ENCODE peak calls at places on chromosomes 7 and 10, in five cellular contexts. W is neural progenitor cell, E is fibroblast of mammary gland, S is fibroblast of lung, M is choroid plexus epithelial cell. G is an unnamed sample.

GRCh38 chr10:70672993-70673928 is 955 bp downstream of the ADAMTS14 start:
- DNase-seq in E (peak), W (no peak), S (peak), M (peak), G (peak)

GRCh38 chr10:103713676-103714075 is 141.7 kb downstream of the SH3PXD2A start:
- DNase-seq in E (no peak), M (no peak), S (no peak), W (no peak), G (no peak)

GRCh38 chr10:123808286-123808685 is 83.3 kb downstream of the CPXM2 start:
- DNase-seq in M (no peak), E (no peak), S (no peak), W (no peak), G (no peak)

GRCh38 chr10:124641282-124642075 is 102.7 kb downstream of the FAM53B start:
- DNase-seq in S (peak), M (peak), E (peak), W (no peak), G (peak)

GRCh38 chr10:63520463-63521388 is 475 bp upstream of the REEP3 start:
- DNase-seq in M (peak), W (peak), S (peak), E (peak), G (peak)

GRCh38 chr7:67343566-67343965 is 346.9 kb downstream of the TYW1 start:
- DNase-seq in W (no peak), M (no peak), E (no peak), S (no peak), G (no peak)

GRCh38 chr10:31604646-31605170 is 285.7 kb downstream of the ZEB1 start:
- DNase-seq in S (no peak), W (no peak), E (no peak), M (no peak), G (no peak)

GRCh38 chr7:96016056-96016455 is 243.7 kb downstream of the DYNC1I1 start:
- DNase-seq in M (no peak), W (no peak), S (no peak), E (no peak), G (no peak)

GRCh38 chr10:114151486-114151885 is 22.5 kb downstream of the CCDC186 start:
- DNase-seq in M (peak), S (peak), E (peak), W (no peak), G (peak)

GRCh38 chr7:155674556-155674955 is 30.1 kb downstream of the RBM33 start:
- DNase-seq in W (no peak), S (no peak), E (no peak), M (peak), G (no peak)

GRCh38 chr7:143299840-143300239 is 11.7 kb downstream of the CASP2 start:
- DNase-seq in S (peak), E (peak), M (peak), W (peak), G (no peak)

GRCh38 chr10:28375399-28376354 is 72.8 kb upstream of the MPP7 start:
- DNase-seq in M (peak), S (peak), W (no peak), E (peak), G (peak)

GRCh38 chr7:100966542-100967291 is 2.6 kb upstream of the MUC12 start:
- DNase-seq in E (no peak), W (peak), S (no peak), M (no peak), G (no peak)

GRCh38 chr7:117412390-117412789 is 14.9 kb downstream of the ASZ1 start:
- DNase-seq in S (no peak), E (no peak), W (no peak), M (no peak), G (no peak)

DNA sequence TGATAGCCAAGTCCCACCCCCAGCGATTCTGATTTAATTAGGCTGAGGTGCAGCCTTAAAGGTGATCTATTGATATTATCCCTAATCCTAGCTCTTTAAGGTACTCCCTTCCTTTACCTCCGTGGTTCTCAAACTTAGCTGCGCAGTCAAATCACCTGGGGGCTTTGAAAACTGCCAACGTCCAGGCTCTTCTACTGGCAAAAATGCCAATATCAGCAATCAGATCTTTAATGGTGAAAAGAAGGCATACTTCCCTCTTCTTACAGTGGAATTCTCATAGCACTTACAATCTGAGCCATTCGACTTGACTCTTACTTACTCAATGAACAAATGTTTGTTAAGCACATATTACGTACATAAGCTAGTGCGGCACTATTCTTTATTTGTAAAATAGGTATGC is 704 bp upstream of the SLC35B4 start:
- DNase-seq in E (no peak), M (no peak), W (no peak), S (no peak), G (no peak)
- H3K4me3 ChIP-seq in E (peak), M (peak), W (peak), S (peak), G (peak)

DNA sequence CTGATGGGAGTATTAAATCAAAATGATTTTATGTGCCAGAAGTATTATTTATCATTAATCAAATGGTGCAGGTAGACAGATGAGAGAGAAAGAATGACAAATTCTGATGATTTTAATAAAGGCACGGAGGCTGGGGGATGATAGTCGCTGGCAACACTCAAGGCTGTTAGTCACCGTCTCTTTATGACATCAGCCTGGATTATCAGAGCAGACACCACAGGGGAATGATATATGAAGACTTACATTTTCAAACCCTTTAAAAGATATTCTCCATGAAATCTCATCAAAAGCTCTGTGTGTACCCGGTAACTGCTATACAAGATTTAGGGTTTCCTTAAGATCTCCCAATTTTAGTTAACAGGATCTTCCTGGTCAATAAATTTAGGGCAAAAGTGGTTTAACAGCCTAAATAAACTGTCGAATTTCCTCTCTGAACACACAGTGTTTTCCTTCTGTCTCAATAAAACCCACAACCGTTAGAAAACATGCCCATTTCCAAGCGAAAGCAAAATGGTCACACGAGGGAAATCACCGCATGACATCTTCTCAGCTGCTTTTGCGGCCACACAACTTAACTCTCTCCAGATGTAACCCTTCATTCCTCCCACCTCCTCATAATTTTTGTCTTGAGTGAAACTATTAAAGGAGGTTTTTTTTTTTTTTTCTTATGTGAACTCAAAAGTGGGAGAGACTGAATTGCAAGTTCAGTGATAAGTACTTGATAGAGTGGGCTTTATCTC is 133.2 kb upstream of the FAM171A1 start:
- DNase-seq in M (peak), E (peak), W (no peak), S (peak), G (peak)
- H3K4me3 ChIP-seq in M (peak), E (no peak), W (no peak), S (no peak), G (no peak)

GRCh38 chr7:158548726-158549125 is 38.9 kb downstream of the PTPRN2 start:
- DNase-seq in M (no peak), W (no peak), E (no peak), S (no peak), G (no peak)
- H3K4me3 ChIP-seq in M (no peak), W (no peak), E (no peak), S (no peak), G (no peak)

DNA sequence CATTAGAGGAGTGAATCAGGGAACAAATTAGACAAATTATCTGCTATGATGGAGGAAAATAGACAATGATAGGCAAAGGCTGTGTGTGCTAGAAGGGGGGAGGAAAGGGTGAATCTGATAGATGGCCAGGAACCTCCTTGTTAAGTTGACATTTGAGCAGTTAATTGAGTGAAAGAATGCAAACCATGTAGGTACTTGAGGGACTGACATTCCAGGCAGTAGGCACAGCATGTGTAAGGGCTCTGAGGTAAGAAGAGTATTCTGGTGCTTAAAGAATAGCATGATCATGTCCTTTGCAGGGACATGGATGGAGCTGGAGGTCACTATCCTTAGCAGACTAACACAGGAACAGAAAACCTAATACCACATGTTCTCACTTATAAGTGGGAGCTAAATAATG is 48.6 kb upstream of the TES start:
- DNase-seq in W (peak), S (peak), E (no peak), M (no peak), G (no peak)
- H3K4me3 ChIP-seq in W (no peak), S (no peak), E (no peak), M (no peak), G (no peak)

DNA sequence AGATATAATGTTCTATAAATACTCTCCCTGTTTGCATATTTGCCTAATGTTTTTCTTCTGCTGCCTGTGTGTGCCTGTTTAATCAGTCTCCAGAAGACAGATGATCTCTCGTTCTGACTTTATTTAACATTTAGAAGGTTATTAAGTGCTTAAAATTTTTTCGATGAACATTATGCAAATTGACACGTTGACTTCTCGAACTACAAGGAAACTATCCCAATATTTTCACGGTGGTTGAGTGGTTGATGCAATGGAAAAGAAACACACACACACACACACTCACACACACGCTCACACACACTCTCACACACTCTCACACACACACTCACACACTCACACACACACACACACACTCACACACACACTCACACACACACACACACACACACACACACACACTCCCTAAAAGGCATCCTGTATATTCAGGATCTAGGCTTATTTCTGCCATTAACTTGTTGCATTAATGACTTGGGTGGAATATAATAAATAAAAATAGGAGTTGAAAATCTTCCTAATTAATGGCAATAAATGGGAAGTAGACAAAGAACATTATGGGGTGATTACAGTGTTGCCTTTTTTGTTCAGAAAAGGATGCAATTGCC is 297.2 kb downstream of the PRPF18 start:
- DNase-seq in E (no peak), W (no peak), S (no peak), M (no peak), G (no peak)
- H3K4me3 ChIP-seq in E (no peak), W (no peak), S (no peak), M (no peak), G (no peak)

DNA sequence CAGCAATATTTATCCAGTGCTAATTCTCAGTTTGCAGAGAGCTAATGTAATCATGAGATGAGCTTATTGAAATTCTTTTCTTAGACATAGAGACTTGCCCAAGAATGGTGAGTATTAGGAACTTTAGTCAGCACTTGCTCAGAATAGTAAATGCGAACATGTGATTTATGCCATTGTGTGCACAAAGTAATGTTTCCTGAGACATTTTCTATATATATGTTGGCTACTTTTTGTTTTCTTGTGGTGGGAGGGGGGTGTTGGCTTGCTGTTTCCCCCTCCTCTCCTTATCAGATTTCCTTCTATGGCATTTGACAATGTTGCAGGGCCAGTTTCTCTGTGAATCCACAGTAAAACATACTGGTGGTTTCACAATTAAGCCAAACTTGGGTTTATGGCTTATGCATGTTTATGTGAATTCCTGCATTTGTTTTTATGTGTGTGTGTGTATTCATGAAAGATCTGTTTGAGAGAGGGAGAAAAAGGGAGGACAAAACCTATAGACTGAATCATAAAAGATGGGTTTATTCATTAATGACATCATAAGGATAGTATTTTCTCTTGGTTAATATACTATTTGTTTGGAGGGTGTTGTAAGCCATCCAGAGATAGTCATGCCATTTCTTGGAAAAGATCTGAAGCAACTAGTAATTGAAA is 36.3 kb downstream of the ARID5B start:
- DNase-seq in S (peak), W (no peak), E (peak), M (peak), G (peak)
- H3K4me3 ChIP-seq in S (no peak), W (no peak), E (no peak), M (no peak), G (no peak)

GRCh38 chr7:106071356-106071998 is 40.6 kb downstream of the SYPL1 start:
- DNase-seq in S (peak), M (no peak), E (no peak), W (no peak), G (no peak)
- H3K4me3 ChIP-seq in S (no peak), M (no peak), E (no peak), W (no peak), G (no peak)

GRCh38 chr10:130300608-130301025 is 164.4 kb downstream of the GLRX3 start:
- DNase-seq in W (no peak), E (peak), M (no peak), S (no peak), G (peak)
- H3K4me3 ChIP-seq in W (no peak), E (peak), M (no peak), S (no peak), G (peak)

DNA sequence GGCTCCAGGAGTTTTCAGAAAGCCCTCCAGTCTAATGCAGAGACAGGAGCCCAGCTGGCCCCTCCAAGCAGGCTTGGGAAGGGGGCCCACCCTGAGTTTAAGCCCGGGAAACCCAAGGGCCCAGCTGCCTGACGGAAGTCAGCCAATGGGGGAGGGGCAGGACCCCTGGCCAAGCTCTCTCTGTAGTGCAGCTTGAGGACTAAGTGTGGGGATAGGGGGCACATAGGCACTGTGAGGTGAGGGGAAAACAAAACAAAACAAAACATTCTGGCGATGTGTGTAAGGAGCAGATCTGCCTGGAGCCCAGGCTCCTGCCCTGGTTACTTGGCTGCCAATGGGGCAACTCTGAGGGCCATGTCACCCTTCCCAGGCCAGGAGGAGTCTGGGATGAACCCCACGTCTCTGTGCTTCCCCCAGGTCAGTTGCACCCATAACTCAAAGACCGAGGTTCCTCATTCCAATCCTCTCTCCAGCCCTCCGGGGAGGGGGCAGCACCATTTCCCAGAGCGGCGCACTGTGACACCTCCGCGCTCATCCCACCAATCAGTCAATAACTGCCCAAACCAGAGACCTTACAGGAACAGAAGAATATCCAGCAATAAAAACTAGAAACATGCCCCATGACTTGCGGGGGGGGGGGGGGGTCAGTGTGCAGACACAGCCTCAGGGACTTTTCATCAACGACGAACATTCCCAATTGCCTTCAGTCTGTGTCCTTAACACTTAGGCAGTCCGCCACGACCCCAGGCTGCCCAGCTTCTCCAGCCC is 1.7 kb downstream of the CXCL12 start:
- DNase-seq in W (peak), S (no peak), M (no peak), E (no peak), G (no peak)
- H3K4me3 ChIP-seq in W (peak), S (peak), M (peak), E (peak), G (peak)

G was measured in astrocyte of the spinal cord.